ENCODE peak calls at places on chromosomes 16 and 17, in four cellular contexts. A is heart left ventricle, L is A549, E is HCT116. J is an unnamed sample.

GRCh38 chr16:86072328-86073102 is 173.6 kb downstream of the IRF8 start:
- DNase-seq in L (peak), E (peak), A (peak), J (peak)

GRCh38 chr17:57442914-57443571 is 186.7 kb downstream of the MSI2 start:
- DNase-seq in E (no peak), A (peak), L (peak), J (no peak)

GRCh38 chr16:88686439-88687253 is at the start of gene SNAI3:
- DNase-seq in A (peak), E (peak), L (peak), J (no peak)

GRCh38 chr17:56351675-56352074 is 198.4 kb downstream of the ANKFN1 start:
- DNase-seq in L (no peak), E (no peak), A (no peak), J (no peak)

GRCh38 chr17:81510798-81511549 is 1.6 kb downstream of the ACTG1 start:
- DNase-seq in A (peak), E (no peak), L (peak), J (no peak)

GRCh38 chr16:48870141-48870540 is 260.2 kb upstream of the N4BP1 start:
- DNase-seq in A (no peak), E (no peak), L (no peak), J (no peak)

GRCh38 chr17:35774499-35774898 is 13.8 kb downstream of the C17orf50 start:
- DNase-seq in E (no peak), A (peak), L (no peak), J (no peak)

GRCh38 chr17:51536627-51537026 is 276.3 kb downstream of the UTP18 start:
- DNase-seq in L (no peak), E (no peak), A (no peak), J (no peak)

GRCh38 chr17:19331134-19331533 is 31.4 kb downstream of the B9D1 start:
- DNase-seq in A (no peak), E (no peak), L (no peak), J (peak)

GRCh38 chr16:89490386-89491237 is at the start of gene ANKRD11:
- DNase-seq in A (peak), E (peak), L (peak), J (peak)

GRCh38 chr17:58614854-58615409 is 76.9 kb downstream of the TEX14 start:
- DNase-seq in E (no peak), L (no peak), A (no peak), J (no peak)

GRCh38 chr17:1878419-1879121 is 48.8 kb downstream of the RPA1 start:
- DNase-seq in E (no peak), L (no peak), A (peak), J (no peak)

GRCh38 chr16:72985148-72985882 is 62.6 kb downstream of the ZFHX3 start:
- DNase-seq in L (no peak), E (no peak), A (peak), J (no peak)
- H3K27ac ChIP-seq in L (peak), E (no peak), A (peak), J (no peak)

DNA sequence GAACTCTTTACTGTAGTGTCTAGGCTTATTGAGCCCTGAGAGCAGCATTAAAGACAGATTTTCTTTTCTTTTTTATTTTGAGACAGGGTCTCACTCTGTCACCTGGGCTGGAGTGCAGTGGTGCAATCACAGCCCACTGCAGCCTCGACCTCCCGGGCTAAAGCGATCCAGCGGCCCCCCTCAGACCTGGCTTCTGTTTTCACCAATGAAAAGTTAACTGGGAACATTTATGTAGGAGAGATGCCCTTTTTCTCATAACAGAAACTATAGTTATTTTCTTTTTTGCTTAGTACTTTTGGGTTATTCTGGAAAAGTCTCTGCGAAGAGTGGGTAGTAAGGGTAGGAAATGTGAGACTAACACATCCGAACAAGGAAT is 1.5 kb downstream of the MAP1LC3B start:
- DNase-seq in A (no peak), E (no peak), L (no peak), J (no peak)
- H3K4me3 ChIP-seq in A (peak), E (peak), L (peak), J (peak)

DNA sequence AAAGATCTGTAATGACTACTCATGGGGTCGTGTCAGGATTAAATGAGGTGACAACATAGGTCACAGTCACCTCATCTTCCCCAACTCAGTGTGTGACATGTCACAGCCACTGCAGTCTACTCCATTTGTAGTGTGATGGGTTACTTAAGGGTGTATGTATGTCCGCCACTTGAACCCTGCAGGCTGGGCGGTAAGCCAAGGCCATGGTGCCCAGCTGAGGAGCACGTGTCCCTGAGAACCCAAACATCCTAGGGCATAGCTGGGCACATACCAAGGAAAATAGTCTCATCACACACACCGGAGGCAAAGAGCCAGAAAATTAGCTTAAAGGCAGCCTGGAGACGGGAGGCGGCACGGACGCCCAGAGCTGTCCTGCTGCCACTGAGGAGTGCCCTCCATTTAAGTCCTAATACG is 8.2 kb downstream of the DCAKD start:
- DNase-seq in L (no peak), E (no peak), A (peak), J (no peak)
- H3K27ac ChIP-seq in L (no peak), E (no peak), A (peak), J (no peak)

GRCh38 chr16:824601-825000 is 24.1 kb upstream of the GNG13 start:
- DNase-seq in A (no peak), E (no peak), L (no peak), J (no peak)
- H3K4me3 ChIP-seq in A (no peak), E (no peak), L (no peak), J (no peak)

GRCh38 chr17:38908676-38909181 is 16.7 kb upstream of the LASP1NB start:
- DNase-seq in A (no peak), L (no peak), E (no peak), J (no peak)
- H3K27ac ChIP-seq in A (peak), L (no peak), E (no peak), J (no peak)